ENCODE peak calls at places on chromosomes 11 and 22, in nine cellular contexts. H is suprapubic skin, G is A549, R is transverse colon, B is stomach, T is ovary, L is GM12878, O is SK-N-SH, I is tibial nerve. P is an unnamed sample.
A peak's percentile ranks its signal among the peaks of the same experiment; 100 is the strongest.

GRCh38 chr11:9109858-9110731 is 18.7 kb upstream of the SCUBE2 start:
- DNase-seq in R (no peak), T (no peak), O (no peak), G (no peak), B (no peak), H (no peak), L (no peak), I (no peak), P (no peak)

GRCh38 chr11:116821050-116821918 is 1.8 kb downstream of the APOA4 start:
- DNase-seq in L (no peak), G (no peak), H (no peak), I (no peak), T (no peak), O (no peak), R (no peak), B (no peak), P (no peak)

GRCh38 chr22:17633217-17633997 is 4.9 kb upstream of the ATP6V1E1 start:
- DNase-seq in L (no peak), I (no peak), H (no peak), T (no peak), G (peak; percentile 66), O (no peak), R (no peak), B (no peak), P (no peak)

GRCh38 chr11:1942541-1943260 is 4.4 kb upstream of the MRPL23 start:
- DNase-seq in G (no peak), O (no peak), B (no peak), R (no peak), T (no peak), I (no peak), L (no peak), H (peak; percentile 52), P (peak; percentile 58)

GRCh38 chr11:4664183-4664582 is 20.4 kb downstream of the OR51E1 start:
- DNase-seq in B (no peak), O (no peak), G (no peak), T (no peak), I (no peak), H (no peak), R (no peak), L (no peak), P (no peak)

GRCh38 chr11:116895053-116895757 is 57.8 kb upstream of the APOA1 start:
- DNase-seq in G (peak; percentile 11), I (peak; percentile 27), O (peak; percentile 28), L (no peak), T (no peak), H (no peak), B (no peak), R (peak; percentile 15), P (peak; percentile 70)

GRCh38 chr11:47391077-47391583 is 12.8 kb upstream of the SPI1 start:
- DNase-seq in O (no peak), L (no peak), R (no peak), I (no peak), G (no peak), H (peak; percentile 74), T (no peak), B (no peak), P (peak; percentile 77)

GRCh38 chr11:19890308-19890707 is 177.7 kb downstream of the NAV2 start:
- DNase-seq in L (no peak), R (no peak), G (peak; percentile 8), B (no peak), O (no peak), I (no peak), H (no peak), T (no peak), P (no peak)

GRCh38 chr11:16605440-16605970 is 132.9 kb upstream of the C11orf58 start:
- DNase-seq in B (peak; percentile 25), L (no peak), O (peak; percentile 58), G (no peak), H (peak; percentile 62), R (peak; percentile 22), I (peak; percentile 16), T (no peak), P (no peak)

GRCh38 chr11:125621995-125622394 is 3.0 kb upstream of the CHEK1 start:
- DNase-seq in G (peak; percentile 7), I (no peak), H (no peak), B (no peak), O (no peak), T (no peak), L (no peak), R (no peak), P (no peak)

GRCh38 chr11:26276798-26277424 is 55.0 kb upstream of the ANO3 start:
- DNase-seq in L (no peak), G (peak; percentile 62), I (peak; percentile 21), O (peak; percentile 43), R (peak; percentile 42), B (peak; percentile 44), T (no peak), H (no peak), P (peak; percentile 66)

GRCh38 chr11:126989942-126990715 is 10.4 kb downstream of the KIRREL3 start:
- DNase-seq in B (peak; percentile 72), I (peak; percentile 39), R (peak; percentile 66), G (peak; percentile 69), H (no peak), O (peak; percentile 88), L (no peak), T (peak; percentile 24), P (peak; percentile 76)

GRCh38 chr22:20833225-20833665 is 25.4 kb downstream of the PI4KA start:
- DNase-seq in L (no peak), H (no peak), O (no peak), I (no peak), B (no peak), R (no peak), T (no peak), G (no peak), P (no peak)

GRCh38 chr11:113133071-113133470 is 171.9 kb downstream of the NCAM1 start:
- DNase-seq in H (no peak), L (no peak), R (no peak), O (no peak), B (no peak), G (no peak), T (no peak), I (no peak), P (no peak)

GRCh38 chr22:29009148-29009547 is 52.5 kb downstream of the C22orf31 start:
- DNase-seq in B (no peak), O (no peak), H (no peak), I (no peak), T (no peak), R (no peak), L (no peak), G (no peak), P (no peak)
- TF ChIP-seq EP300 in B (no peak), O (no peak), H (no peak), I (no peak), T (no peak), R (no peak), L (no peak), G (no peak), P (no peak)

DNA sequence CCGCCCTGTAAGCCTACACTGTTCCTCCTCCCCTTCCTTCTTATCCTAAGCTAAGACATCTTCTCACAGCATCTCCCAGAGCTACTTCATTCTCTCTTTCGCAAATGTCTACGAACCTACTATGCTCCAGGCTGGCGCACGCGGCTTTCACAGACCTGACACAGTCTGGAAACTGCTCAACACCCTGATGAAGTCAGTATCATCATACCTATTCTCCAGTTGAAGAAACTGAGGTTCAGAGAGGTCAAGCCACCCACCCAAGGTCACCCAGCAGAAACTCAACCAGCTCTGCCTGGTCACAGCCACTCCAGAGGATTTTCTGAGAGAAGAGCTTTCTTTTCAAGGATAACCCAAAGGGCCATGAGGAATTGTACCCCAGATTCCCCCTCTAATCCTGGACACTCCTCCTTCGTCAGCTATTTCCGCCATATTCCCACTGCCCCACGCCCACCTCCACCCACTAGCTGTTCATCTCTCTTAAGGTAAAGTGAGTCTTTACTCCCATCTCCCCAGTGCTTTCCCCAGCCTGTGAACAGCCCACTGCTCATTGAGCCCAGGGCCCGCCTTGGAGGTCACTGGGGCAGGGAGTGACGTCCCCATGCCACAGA is 1.8 kb downstream of the KCNJ4 start:
- DNase-seq in G (no peak), I (no peak), B (no peak), L (no peak), O (no peak), H (no peak), T (no peak), R (no peak), P (no peak)
- H3K27ac ChIP-seq in G (no peak overlapping the region), I (no peak overlapping the region), B (no peak overlapping the region), L (no peak overlapping the region), O (no peak overlapping the region), H (no peak overlapping the region), T (no peak overlapping the region), R (no peak overlapping the region), P (no peak overlapping the region)

DNA sequence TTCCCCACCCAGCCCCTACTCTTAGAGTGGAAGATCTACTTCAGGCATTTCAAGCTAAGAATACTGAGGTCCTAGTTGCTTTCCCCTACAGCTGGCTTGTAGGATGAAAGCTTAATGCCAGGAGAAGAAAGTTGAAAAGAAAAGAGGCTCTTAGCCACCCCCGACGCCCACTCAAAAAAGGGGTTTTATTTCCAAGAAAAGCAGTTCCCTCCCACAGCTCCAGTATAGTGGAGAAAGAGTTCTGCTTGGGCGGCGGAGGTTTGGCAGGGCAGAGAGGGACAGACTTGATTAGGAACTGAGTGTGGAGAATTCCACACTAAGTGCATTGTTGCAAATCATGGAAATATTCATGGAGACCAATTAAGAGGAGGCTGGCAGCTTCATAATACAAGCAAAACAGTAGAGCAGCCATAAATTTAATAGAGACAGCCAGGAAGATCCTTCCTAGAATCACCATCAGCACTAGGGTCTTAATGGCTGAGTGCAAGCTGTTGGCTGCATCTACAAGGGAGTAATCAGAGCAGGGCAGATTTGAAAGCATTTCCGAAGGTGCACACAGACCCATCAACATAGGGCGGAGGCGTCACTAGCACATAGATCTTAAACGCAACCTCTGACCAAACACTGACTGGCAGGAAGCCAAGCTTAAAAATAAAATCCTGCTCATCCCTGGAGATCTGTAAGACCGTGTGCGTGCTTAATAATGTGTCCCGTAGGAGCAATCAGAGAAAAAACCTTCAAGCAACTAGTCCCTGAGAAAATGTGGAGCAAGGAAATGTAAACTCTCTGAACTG is 470.7 kb downstream of the ETS1 start:
- DNase-seq in B (no peak), I (no peak), T (no peak), R (no peak), O (no peak), H (no peak), G (no peak), L (no peak), P (no peak)
- TF ChIP-seq EP300 in B (no peak), I (no peak), T (no peak), R (no peak), O (no peak), H (no peak), G (no peak), L (no peak), P (no peak)

GRCh38 chr11:75320046-75320618 is 31.3 kb downstream of the ARRB1 start:
- DNase-seq in B (no peak), O (no peak), L (no peak), R (no peak), T (peak; percentile 41), G (no peak), H (no peak), I (no peak), P (no peak)
- H3K27ac ChIP-seq in B (peak overlapping the region; percentile 67), O (no peak overlapping the region), L (no peak overlapping the region), R (peak overlapping the region; percentile 90), T (no peak overlapping the region), G (no peak overlapping the region), H (no peak overlapping the region), I (peak overlapping the region; percentile 50), P (no peak overlapping the region)

P was measured in sigmoid colon.